ENCODE peak calls at places on chromosome 9, in ten cellular contexts. One of them, this sample, is unnamed.

GRCh38 chr9:127858041-127858512 is 3.6 kb upstream of the ENG start:
- DNase-seq in HEK293T: no peak
- DNase-seq in stimulated activated CD4-positive, alpha-beta T cell treated with anti-CD3 and anti-CD28 coated beads, Interleukin-12 subunit alpha, Interleukin-12 subunit beta, amount 100 ng/mL, for 48 hours: no peak
- DNase-seq in amniotic stem cell: no peak
- DNase-seq in left kidney: peak
- DNase-seq in erythroblast: peak
- DNase-seq in GM23338: no peak
- DNase-seq in stimulated activated naive CD4-positive, alpha-beta T cell treated with Interleukin-2 at 50 U/mL for 16 hours: no peak
- DNase-seq in gastrocnemius medialis: peak
- DNase-seq in SW 1271: no peak
- DNase-seq in this sample: peak

GRCh38 chr9:112820886-112821285 is 69.8 kb downstream of the SLC46A2 start:
- DNase-seq in erythroblast: no peak
- DNase-seq in stimulated activated CD4-positive, alpha-beta T cell treated with anti-CD3 and anti-CD28 coated beads, Interleukin-12 subunit alpha, Interleukin-12 subunit beta, amount 100 ng/mL, for 48 hours: no peak
- DNase-seq in stimulated activated naive CD4-positive, alpha-beta T cell treated with Interleukin-2 at 50 U/mL for 16 hours: no peak
- DNase-seq in left kidney: no peak
- DNase-seq in SW 1271: no peak
- DNase-seq in HEK293T: no peak
- DNase-seq in GM23338: no peak
- DNase-seq in gastrocnemius medialis: no peak
- DNase-seq in amniotic stem cell: no peak
- DNase-seq in this sample: no peak

GRCh38 chr9:116550728-116551436 is 136.2 kb upstream of the TRIM32 start:
- DNase-seq in gastrocnemius medialis: no peak
- DNase-seq in stimulated activated CD4-positive, alpha-beta T cell treated with anti-CD3 and anti-CD28 coated beads, Interleukin-12 subunit alpha, Interleukin-12 subunit beta, amount 100 ng/mL, for 48 hours: no peak
- DNase-seq in SW 1271: no peak
- DNase-seq in stimulated activated naive CD4-positive, alpha-beta T cell treated with Interleukin-2 at 50 U/mL for 16 hours: no peak
- DNase-seq in erythroblast: no peak
- DNase-seq in GM23338: peak
- DNase-seq in HEK293T: no peak
- DNase-seq in amniotic stem cell: peak
- DNase-seq in left kidney: no peak
- DNase-seq in this sample: no peak

GRCh38 chr9:91420471-91421021 is 3.1 kb downstream of the NFIL3 start:
- DNase-seq in stimulated activated naive CD4-positive, alpha-beta T cell treated with Interleukin-2 at 50 U/mL for 16 hours: no peak
- DNase-seq in SW 1271: no peak
- DNase-seq in amniotic stem cell: no peak
- DNase-seq in left kidney: no peak
- DNase-seq in erythroblast: no peak
- DNase-seq in stimulated activated CD4-positive, alpha-beta T cell treated with anti-CD3 and anti-CD28 coated beads, Interleukin-12 subunit alpha, Interleukin-12 subunit beta, amount 100 ng/mL, for 48 hours: no peak
- DNase-seq in GM23338: no peak
- DNase-seq in HEK293T: no peak
- DNase-seq in gastrocnemius medialis: no peak
- DNase-seq in this sample: no peak

GRCh38 chr9:112556497-112557085 is 70.0 kb downstream of the KIAA1958 start:
- DNase-seq in HEK293T: no peak
- DNase-seq in amniotic stem cell: peak
- DNase-seq in gastrocnemius medialis: no peak
- DNase-seq in stimulated activated CD4-positive, alpha-beta T cell treated with anti-CD3 and anti-CD28 coated beads, Interleukin-12 subunit alpha, Interleukin-12 subunit beta, amount 100 ng/mL, for 48 hours: no peak
- DNase-seq in GM23338: no peak
- DNase-seq in stimulated activated naive CD4-positive, alpha-beta T cell treated with Interleukin-2 at 50 U/mL for 16 hours: no peak
- DNase-seq in erythroblast: peak
- DNase-seq in left kidney: no peak
- DNase-seq in SW 1271: no peak
- DNase-seq in this sample: no peak

GRCh38 chr9:129252937-129253819 is 75.1 kb upstream of the IER5L start:
- DNase-seq in stimulated activated naive CD4-positive, alpha-beta T cell treated with Interleukin-2 at 50 U/mL for 16 hours: no peak
- DNase-seq in amniotic stem cell: no peak
- DNase-seq in gastrocnemius medialis: peak
- DNase-seq in stimulated activated CD4-positive, alpha-beta T cell treated with anti-CD3 and anti-CD28 coated beads, Interleukin-12 subunit alpha, Interleukin-12 subunit beta, amount 100 ng/mL, for 48 hours: no peak
- DNase-seq in left kidney: no peak
- DNase-seq in SW 1271: no peak
- DNase-seq in HEK293T: no peak
- DNase-seq in GM23338: no peak
- DNase-seq in erythroblast: no peak
- DNase-seq in this sample: no peak

GRCh38 chr9:6901179-6901578 is 143.4 kb downstream of the KDM4C start:
- DNase-seq in erythroblast: peak
- DNase-seq in GM23338: no peak
- DNase-seq in left kidney: no peak
- DNase-seq in SW 1271: no peak
- DNase-seq in gastrocnemius medialis: no peak
- DNase-seq in stimulated activated CD4-positive, alpha-beta T cell treated with anti-CD3 and anti-CD28 coated beads, Interleukin-12 subunit alpha, Interleukin-12 subunit beta, amount 100 ng/mL, for 48 hours: no peak
- DNase-seq in HEK293T: no peak
- DNase-seq in stimulated activated naive CD4-positive, alpha-beta T cell treated with Interleukin-2 at 50 U/mL for 16 hours: no peak
- DNase-seq in amniotic stem cell: no peak
- DNase-seq in this sample: no peak

GRCh38 chr9:18421391-18421790 is 52.6 kb upstream of the ADAMTSL1 start:
- DNase-seq in stimulated activated naive CD4-positive, alpha-beta T cell treated with Interleukin-2 at 50 U/mL for 16 hours: no peak
- DNase-seq in gastrocnemius medialis: no peak
- DNase-seq in amniotic stem cell: no peak
- DNase-seq in HEK293T: no peak
- DNase-seq in erythroblast: no peak
- DNase-seq in SW 1271: no peak
- DNase-seq in GM23338: peak
- DNase-seq in stimulated activated CD4-positive, alpha-beta T cell treated with anti-CD3 and anti-CD28 coated beads, Interleukin-12 subunit alpha, Interleukin-12 subunit beta, amount 100 ng/mL, for 48 hours: no peak
- DNase-seq in left kidney: no peak
- DNase-seq in this sample: no peak

GRCh38 chr9:79185866-79186265 is 385.9 kb upstream of the TLE4 start:
- DNase-seq in amniotic stem cell: no peak
- DNase-seq in stimulated activated CD4-positive, alpha-beta T cell treated with anti-CD3 and anti-CD28 coated beads, Interleukin-12 subunit alpha, Interleukin-12 subunit beta, amount 100 ng/mL, for 48 hours: no peak
- DNase-seq in left kidney: no peak
- DNase-seq in gastrocnemius medialis: no peak
- DNase-seq in erythroblast: no peak
- DNase-seq in HEK293T: no peak
- DNase-seq in GM23338: no peak
- DNase-seq in stimulated activated naive CD4-positive, alpha-beta T cell treated with Interleukin-2 at 50 U/mL for 16 hours: no peak
- DNase-seq in SW 1271: no peak
- DNase-seq in this sample: no peak

GRCh38 chr9:69076550-69076949 is 41.0 kb downstream of the FXN start:
- DNase-seq in gastrocnemius medialis: no peak
- DNase-seq in HEK293T: no peak
- DNase-seq in left kidney: no peak
- DNase-seq in amniotic stem cell: no peak
- DNase-seq in SW 1271: no peak
- DNase-seq in stimulated activated CD4-positive, alpha-beta T cell treated with anti-CD3 and anti-CD28 coated beads, Interleukin-12 subunit alpha, Interleukin-12 subunit beta, amount 100 ng/mL, for 48 hours: no peak
- DNase-seq in erythroblast: no peak
- DNase-seq in stimulated activated naive CD4-positive, alpha-beta T cell treated with Interleukin-2 at 50 U/mL for 16 hours: no peak
- DNase-seq in GM23338: no peak
- DNase-seq in this sample: no peak

GRCh38 chr9:133873006-133873780 is 118.9 kb downstream of the VAV2 start:
- DNase-seq in HEK293T: no peak
- DNase-seq in SW 1271: no peak
- DNase-seq in stimulated activated naive CD4-positive, alpha-beta T cell treated with Interleukin-2 at 50 U/mL for 16 hours: no peak
- DNase-seq in gastrocnemius medialis: no peak
- DNase-seq in GM23338: no peak
- DNase-seq in amniotic stem cell: no peak
- DNase-seq in left kidney: no peak
- DNase-seq in stimulated activated CD4-positive, alpha-beta T cell treated with anti-CD3 and anti-CD28 coated beads, Interleukin-12 subunit alpha, Interleukin-12 subunit beta, amount 100 ng/mL, for 48 hours: no peak
- DNase-seq in erythroblast: no peak
- DNase-seq in this sample: peak

GRCh38 chr9:129624168-129624759 is 1.7 kb upstream of the NTMT1 start:
- DNase-seq in HEK293T: peak
- DNase-seq in SW 1271: no peak
- DNase-seq in stimulated activated naive CD4-positive, alpha-beta T cell treated with Interleukin-2 at 50 U/mL for 16 hours: peak
- DNase-seq in amniotic stem cell: peak
- DNase-seq in gastrocnemius medialis: no peak
- DNase-seq in GM23338: peak
- DNase-seq in stimulated activated CD4-positive, alpha-beta T cell treated with anti-CD3 and anti-CD28 coated beads, Interleukin-12 subunit alpha, Interleukin-12 subunit beta, amount 100 ng/mL, for 48 hours: peak
- DNase-seq in left kidney: peak
- DNase-seq in erythroblast: peak
- DNase-seq in this sample: peak

GRCh38 chr9:81717747-81718077 is 28.4 kb upstream of the TLE1 start:
- DNase-seq in gastrocnemius medialis: no peak
- DNase-seq in left kidney: no peak
- DNase-seq in amniotic stem cell: no peak
- DNase-seq in HEK293T: no peak
- DNase-seq in erythroblast: no peak
- DNase-seq in GM23338: no peak
- DNase-seq in SW 1271: no peak
- DNase-seq in stimulated activated naive CD4-positive, alpha-beta T cell treated with Interleukin-2 at 50 U/mL for 16 hours: no peak
- DNase-seq in stimulated activated CD4-positive, alpha-beta T cell treated with anti-CD3 and anti-CD28 coated beads, Interleukin-12 subunit alpha, Interleukin-12 subunit beta, amount 100 ng/mL, for 48 hours: no peak
- DNase-seq in this sample: no peak

GRCh38 chr9:22084336-22085035 is 75.4 kb upstream of the CDKN2B start:
- DNase-seq in gastrocnemius medialis: no peak
- DNase-seq in stimulated activated naive CD4-positive, alpha-beta T cell treated with Interleukin-2 at 50 U/mL for 16 hours: no peak
- DNase-seq in HEK293T: peak
- DNase-seq in amniotic stem cell: peak
- DNase-seq in GM23338: no peak
- DNase-seq in stimulated activated CD4-positive, alpha-beta T cell treated with anti-CD3 and anti-CD28 coated beads, Interleukin-12 subunit alpha, Interleukin-12 subunit beta, amount 100 ng/mL, for 48 hours: no peak
- DNase-seq in erythroblast: peak
- DNase-seq in SW 1271: no peak
- DNase-seq in left kidney: no peak
- DNase-seq in this sample: no peak

GRCh38 chr9:97980479-97980803 is 2.7 kb upstream of the ANP32B start:
- DNase-seq in stimulated activated naive CD4-positive, alpha-beta T cell treated with Interleukin-2 at 50 U/mL for 16 hours: no peak
- DNase-seq in amniotic stem cell: no peak
- DNase-seq in left kidney: no peak
- DNase-seq in gastrocnemius medialis: peak
- DNase-seq in stimulated activated CD4-positive, alpha-beta T cell treated with anti-CD3 and anti-CD28 coated beads, Interleukin-12 subunit alpha, Interleukin-12 subunit beta, amount 100 ng/mL, for 48 hours: no peak
- DNase-seq in erythroblast: peak
- DNase-seq in SW 1271: no peak
- DNase-seq in GM23338: no peak
- DNase-seq in HEK293T: no peak
- DNase-seq in this sample: no peak

GRCh38 chr9:22990349-22990748 is 543.7 kb downstream of the DMRTA1 start:
- DNase-seq in stimulated activated CD4-positive, alpha-beta T cell treated with anti-CD3 and anti-CD28 coated beads, Interleukin-12 subunit alpha, Interleukin-12 subunit beta, amount 100 ng/mL, for 48 hours: no peak
- DNase-seq in stimulated activated naive CD4-positive, alpha-beta T cell treated with Interleukin-2 at 50 U/mL for 16 hours: no peak
- DNase-seq in GM23338: peak
- DNase-seq in left kidney: no peak
- DNase-seq in amniotic stem cell: no peak
- DNase-seq in SW 1271: no peak
- DNase-seq in erythroblast: no peak
- DNase-seq in HEK293T: no peak
- DNase-seq in gastrocnemius medialis: no peak
- DNase-seq in this sample: no peak

GRCh38 chr9:109156705-109157104 is 10.3 kb downstream of the FRRS1L start:
- DNase-seq in SW 1271: no peak
- DNase-seq in HEK293T: no peak
- DNase-seq in stimulated activated CD4-positive, alpha-beta T cell treated with anti-CD3 and anti-CD28 coated beads, Interleukin-12 subunit alpha, Interleukin-12 subunit beta, amount 100 ng/mL, for 48 hours: no peak
- DNase-seq in erythroblast: peak
- DNase-seq in GM23338: no peak
- DNase-seq in stimulated activated naive CD4-positive, alpha-beta T cell treated with Interleukin-2 at 50 U/mL for 16 hours: no peak
- DNase-seq in gastrocnemius medialis: no peak
- DNase-seq in amniotic stem cell: no peak
- DNase-seq in left kidney: no peak
- DNase-seq in this sample: no peak

GRCh38 chr9:126014726-126015125 is 267.6 kb downstream of the PBX3 start:
- DNase-seq in stimulated activated naive CD4-positive, alpha-beta T cell treated with Interleukin-2 at 50 U/mL for 16 hours: no peak
- DNase-seq in erythroblast: no peak
- DNase-seq in stimulated activated CD4-positive, alpha-beta T cell treated with anti-CD3 and anti-CD28 coated beads, Interleukin-12 subunit alpha, Interleukin-12 subunit beta, amount 100 ng/mL, for 48 hours: no peak
- DNase-seq in HEK293T: no peak
- DNase-seq in GM23338: no peak
- DNase-seq in gastrocnemius medialis: no peak
- DNase-seq in left kidney: no peak
- DNase-seq in amniotic stem cell: no peak
- DNase-seq in SW 1271: no peak
- DNase-seq in this sample: no peak

GRCh38 chr9:29873579-29873978 is 2300.3 kb upstream of the C9orf72 start:
- DNase-seq in stimulated activated CD4-positive, alpha-beta T cell treated with anti-CD3 and anti-CD28 coated beads, Interleukin-12 subunit alpha, Interleukin-12 subunit beta, amount 100 ng/mL, for 48 hours: no peak
- DNase-seq in GM23338: no peak
- DNase-seq in stimulated activated naive CD4-positive, alpha-beta T cell treated with Interleukin-2 at 50 U/mL for 16 hours: no peak
- DNase-seq in amniotic stem cell: no peak
- DNase-seq in HEK293T: no peak
- DNase-seq in erythroblast: no peak
- DNase-seq in SW 1271: no peak
- DNase-seq in gastrocnemius medialis: no peak
- DNase-seq in left kidney: no peak
- DNase-seq in this sample: no peak

GRCh38 chr9:116152941-116153764 is 438 bp upstream of the PAPPA start:
- DNase-seq in left kidney: peak
- DNase-seq in HEK293T: no peak
- DNase-seq in SW 1271: no peak
- DNase-seq in gastrocnemius medialis: no peak
- DNase-seq in GM23338: peak
- DNase-seq in stimulated activated CD4-positive, alpha-beta T cell treated with anti-CD3 and anti-CD28 coated beads, Interleukin-12 subunit alpha, Interleukin-12 subunit beta, amount 100 ng/mL, for 48 hours: no peak
- DNase-seq in erythroblast: peak
- DNase-seq in amniotic stem cell: peak
- DNase-seq in stimulated activated naive CD4-positive, alpha-beta T cell treated with Interleukin-2 at 50 U/mL for 16 hours: no peak
- DNase-seq in this sample: peak

GRCh38 chr9:88258012-88258411 is 119.7 kb upstream of the SPATA31C2 start:
- DNase-seq in stimulated activated CD4-positive, alpha-beta T cell treated with anti-CD3 and anti-CD28 coated beads, Interleukin-12 subunit alpha, Interleukin-12 subunit beta, amount 100 ng/mL, for 48 hours: no peak
- DNase-seq in amniotic stem cell: peak
- DNase-seq in stimulated activated naive CD4-positive, alpha-beta T cell treated with Interleukin-2 at 50 U/mL for 16 hours: no peak
- DNase-seq in gastrocnemius medialis: peak
- DNase-seq in left kidney: peak
- DNase-seq in GM23338: no peak
- DNase-seq in HEK293T: no peak
- DNase-seq in erythroblast: no peak
- DNase-seq in SW 1271: no peak
- DNase-seq in this sample: no peak

GRCh38 chr9:120892177-120892747 is 15.3 kb upstream of the PHF19 start:
- DNase-seq in stimulated activated naive CD4-positive, alpha-beta T cell treated with Interleukin-2 at 50 U/mL for 16 hours: no peak
- DNase-seq in left kidney: no peak
- DNase-seq in SW 1271: no peak
- DNase-seq in gastrocnemius medialis: no peak
- DNase-seq in stimulated activated CD4-positive, alpha-beta T cell treated with anti-CD3 and anti-CD28 coated beads, Interleukin-12 subunit alpha, Interleukin-12 subunit beta, amount 100 ng/mL, for 48 hours: no peak
- DNase-seq in HEK293T: no peak
- DNase-seq in erythroblast: no peak
- DNase-seq in amniotic stem cell: no peak
- DNase-seq in GM23338: no peak
- DNase-seq in this sample: no peak

GRCh38 chr9:133453651-133454050 is 6.1 kb upstream of the CACFD1 start:
- DNase-seq in gastrocnemius medialis: no peak
- DNase-seq in amniotic stem cell: no peak
- DNase-seq in erythroblast: no peak
- DNase-seq in left kidney: no peak
- DNase-seq in SW 1271: no peak
- DNase-seq in stimulated activated CD4-positive, alpha-beta T cell treated with anti-CD3 and anti-CD28 coated beads, Interleukin-12 subunit alpha, Interleukin-12 subunit beta, amount 100 ng/mL, for 48 hours: no peak
- DNase-seq in GM23338: no peak
- DNase-seq in stimulated activated naive CD4-positive, alpha-beta T cell treated with Interleukin-2 at 50 U/mL for 16 hours: no peak
- DNase-seq in HEK293T: no peak
- DNase-seq in this sample: no peak

GRCh38 chr9:93028448-93029006 is 30.0 kb upstream of the SUSD3 start:
- DNase-seq in stimulated activated naive CD4-positive, alpha-beta T cell treated with Interleukin-2 at 50 U/mL for 16 hours: peak
- DNase-seq in amniotic stem cell: no peak
- DNase-seq in gastrocnemius medialis: no peak
- DNase-seq in SW 1271: no peak
- DNase-seq in HEK293T: no peak
- DNase-seq in stimulated activated CD4-positive, alpha-beta T cell treated with anti-CD3 and anti-CD28 coated beads, Interleukin-12 subunit alpha, Interleukin-12 subunit beta, amount 100 ng/mL, for 48 hours: peak
- DNase-seq in left kidney: peak
- DNase-seq in erythroblast: no peak
- DNase-seq in GM23338: peak
- DNase-seq in this sample: no peak

GRCh38 chr9:123784513-123784912 is 145.4 kb downstream of the DENND1A start:
- DNase-seq in gastrocnemius medialis: no peak
- DNase-seq in stimulated activated CD4-positive, alpha-beta T cell treated with anti-CD3 and anti-CD28 coated beads, Interleukin-12 subunit alpha, Interleukin-12 subunit beta, amount 100 ng/mL, for 48 hours: no peak
- DNase-seq in stimulated activated naive CD4-positive, alpha-beta T cell treated with Interleukin-2 at 50 U/mL for 16 hours: no peak
- DNase-seq in HEK293T: no peak
- DNase-seq in left kidney: no peak
- DNase-seq in erythroblast: no peak
- DNase-seq in SW 1271: no peak
- DNase-seq in GM23338: no peak
- DNase-seq in amniotic stem cell: peak
- DNase-seq in this sample: no peak

GRCh38 chr9:129609486-129610192 is 11.3 kb downstream of the C9orf50 start:
- DNase-seq in gastrocnemius medialis: no peak
- DNase-seq in left kidney: peak
- DNase-seq in stimulated activated CD4-positive, alpha-beta T cell treated with anti-CD3 and anti-CD28 coated beads, Interleukin-12 subunit alpha, Interleukin-12 subunit beta, amount 100 ng/mL, for 48 hours: no peak
- DNase-seq in SW 1271: no peak
- DNase-seq in erythroblast: peak
- DNase-seq in GM23338: no peak
- DNase-seq in HEK293T: no peak
- DNase-seq in stimulated activated naive CD4-positive, alpha-beta T cell treated with Interleukin-2 at 50 U/mL for 16 hours: peak
- DNase-seq in amniotic stem cell: no peak
- DNase-seq in this sample: peak

GRCh38 chr9:556199-556598 is 285.3 kb upstream of the DMRT1 start:
- DNase-seq in GM23338: no peak
- DNase-seq in SW 1271: no peak
- DNase-seq in erythroblast: no peak
- DNase-seq in HEK293T: no peak
- DNase-seq in stimulated activated CD4-positive, alpha-beta T cell treated with anti-CD3 and anti-CD28 coated beads, Interleukin-12 subunit alpha, Interleukin-12 subunit beta, amount 100 ng/mL, for 48 hours: no peak
- DNase-seq in amniotic stem cell: no peak
- DNase-seq in stimulated activated naive CD4-positive, alpha-beta T cell treated with Interleukin-2 at 50 U/mL for 16 hours: no peak
- DNase-seq in gastrocnemius medialis: no peak
- DNase-seq in left kidney: no peak
- DNase-seq in this sample: no peak

GRCh38 chr9:89999534-90000370 is 394.9 kb downstream of the GADD45G start:
- DNase-seq in HEK293T: peak
- DNase-seq in stimulated activated CD4-positive, alpha-beta T cell treated with anti-CD3 and anti-CD28 coated beads, Interleukin-12 subunit alpha, Interleukin-12 subunit beta, amount 100 ng/mL, for 48 hours: peak
- DNase-seq in gastrocnemius medialis: peak
- DNase-seq in stimulated activated naive CD4-positive, alpha-beta T cell treated with Interleukin-2 at 50 U/mL for 16 hours: peak
- DNase-seq in erythroblast: no peak
- DNase-seq in SW 1271: no peak
- DNase-seq in left kidney: peak
- DNase-seq in amniotic stem cell: no peak
- DNase-seq in GM23338: peak
- DNase-seq in this sample: peak

This sample was measured in SK-N-SH.